ENCODE peak calls at places on chromosomes 2 and 18, in nine cellular contexts. One of them, this sample, is unnamed.

GRCh38 chr2:45009303-45009927 is at the start of gene SIX2:
- DNase-seq in substantia nigra: no peak
- DNase-seq in COLO829: peak
- DNase-seq in skeletal muscle cell: peak
- DNase-seq in activated naive CD4-positive, alpha-beta T cell: no peak
- DNase-seq in activated T-helper 1 cell treated with anti-CD3 and anti-CD28 coated beads, Interleukin-12 subunit alpha, Interleukin-12 subunit beta, Interleukin-2, Interleukin-4 antibody, amounts not matched to agents 30 ng/mL and 10 ng/mL and 1 ng/mL, durations not matched to agents 14 hours and 24 hours and 36 hours: no peak
- DNase-seq in GM13977: peak
- DNase-seq in nephron progenitor cell: peak
- DNase-seq in GM03348: peak
- DNase-seq in this sample: peak

GRCh38 chr2:137525644-137526190 is 438.6 kb upstream of the HNMT start:
- DNase-seq in GM03348: no peak
- DNase-seq in nephron progenitor cell: no peak
- DNase-seq in GM13977: no peak
- DNase-seq in substantia nigra: no peak
- DNase-seq in activated T-helper 1 cell treated with anti-CD3 and anti-CD28 coated beads, Interleukin-12 subunit alpha, Interleukin-12 subunit beta, Interleukin-2, Interleukin-4 antibody, amounts not matched to agents 30 ng/mL and 10 ng/mL and 1 ng/mL, durations not matched to agents 14 hours and 24 hours and 36 hours: no peak
- DNase-seq in skeletal muscle cell: no peak
- DNase-seq in activated naive CD4-positive, alpha-beta T cell: no peak
- DNase-seq in COLO829: no peak
- DNase-seq in this sample: no peak

GRCh38 chr2:217258170-217258569 is 398.3 kb upstream of the TNP1 start:
- DNase-seq in substantia nigra: no peak
- DNase-seq in activated T-helper 1 cell treated with anti-CD3 and anti-CD28 coated beads, Interleukin-12 subunit alpha, Interleukin-12 subunit beta, Interleukin-2, Interleukin-4 antibody, amounts not matched to agents 30 ng/mL and 10 ng/mL and 1 ng/mL, durations not matched to agents 14 hours and 24 hours and 36 hours: no peak
- DNase-seq in nephron progenitor cell: no peak
- DNase-seq in COLO829: no peak
- DNase-seq in GM03348: no peak
- DNase-seq in skeletal muscle cell: no peak
- DNase-seq in GM13977: no peak
- DNase-seq in activated naive CD4-positive, alpha-beta T cell: no peak
- DNase-seq in this sample: no peak

GRCh38 chr2:55014962-55015939 is 35.0 kb downstream of the RTN4 start:
- DNase-seq in skeletal muscle cell: peak
- DNase-seq in nephron progenitor cell: peak
- DNase-seq in activated T-helper 1 cell treated with anti-CD3 and anti-CD28 coated beads, Interleukin-12 subunit alpha, Interleukin-12 subunit beta, Interleukin-2, Interleukin-4 antibody, amounts not matched to agents 30 ng/mL and 10 ng/mL and 1 ng/mL, durations not matched to agents 14 hours and 24 hours and 36 hours: no peak
- DNase-seq in GM13977: peak
- DNase-seq in COLO829: peak
- DNase-seq in activated naive CD4-positive, alpha-beta T cell: peak
- DNase-seq in GM03348: peak
- DNase-seq in substantia nigra: peak
- DNase-seq in this sample: peak

GRCh38 chr2:12842917-12843316 is 126.2 kb downstream of the TRIB2 start:
- DNase-seq in substantia nigra: no peak
- DNase-seq in nephron progenitor cell: no peak
- DNase-seq in GM13977: no peak
- DNase-seq in COLO829: no peak
- DNase-seq in GM03348: no peak
- DNase-seq in activated naive CD4-positive, alpha-beta T cell: no peak
- DNase-seq in skeletal muscle cell: no peak
- DNase-seq in activated T-helper 1 cell treated with anti-CD3 and anti-CD28 coated beads, Interleukin-12 subunit alpha, Interleukin-12 subunit beta, Interleukin-2, Interleukin-4 antibody, amounts not matched to agents 30 ng/mL and 10 ng/mL and 1 ng/mL, durations not matched to agents 14 hours and 24 hours and 36 hours: no peak
- DNase-seq in this sample: no peak

GRCh38 chr2:170887496-170888265 is 41.4 kb upstream of the GORASP2 start:
- DNase-seq in activated T-helper 1 cell treated with anti-CD3 and anti-CD28 coated beads, Interleukin-12 subunit alpha, Interleukin-12 subunit beta, Interleukin-2, Interleukin-4 antibody, amounts not matched to agents 30 ng/mL and 10 ng/mL and 1 ng/mL, durations not matched to agents 14 hours and 24 hours and 36 hours: no peak
- DNase-seq in COLO829: peak
- DNase-seq in skeletal muscle cell: no peak
- DNase-seq in activated naive CD4-positive, alpha-beta T cell: no peak
- DNase-seq in GM13977: no peak
- DNase-seq in substantia nigra: no peak
- DNase-seq in nephron progenitor cell: no peak
- DNase-seq in GM03348: no peak
- DNase-seq in this sample: no peak

GRCh38 chr2:126860395-126860794 is 38.3 kb upstream of the TEX51 start:
- DNase-seq in GM13977: no peak
- DNase-seq in GM03348: no peak
- DNase-seq in nephron progenitor cell: no peak
- DNase-seq in substantia nigra: no peak
- DNase-seq in skeletal muscle cell: no peak
- DNase-seq in COLO829: no peak
- DNase-seq in activated T-helper 1 cell treated with anti-CD3 and anti-CD28 coated beads, Interleukin-12 subunit alpha, Interleukin-12 subunit beta, Interleukin-2, Interleukin-4 antibody, amounts not matched to agents 30 ng/mL and 10 ng/mL and 1 ng/mL, durations not matched to agents 14 hours and 24 hours and 36 hours: no peak
- DNase-seq in activated naive CD4-positive, alpha-beta T cell: no peak
- DNase-seq in this sample: no peak

GRCh38 chr2:234495801-234496441 is 960 bp downstream of the ARL4C start:
- DNase-seq in nephron progenitor cell: peak
- DNase-seq in COLO829: no peak
- DNase-seq in skeletal muscle cell: no peak
- DNase-seq in substantia nigra: no peak
- DNase-seq in activated naive CD4-positive, alpha-beta T cell: peak
- DNase-seq in GM13977: no peak
- DNase-seq in activated T-helper 1 cell treated with anti-CD3 and anti-CD28 coated beads, Interleukin-12 subunit alpha, Interleukin-12 subunit beta, Interleukin-2, Interleukin-4 antibody, amounts not matched to agents 30 ng/mL and 10 ng/mL and 1 ng/mL, durations not matched to agents 14 hours and 24 hours and 36 hours: peak
- DNase-seq in GM03348: peak
- DNase-seq in this sample: peak

GRCh38 chr18:34976899-34977786 is 64.1 kb upstream of the MAPRE2 start:
- DNase-seq in activated naive CD4-positive, alpha-beta T cell: peak
- DNase-seq in COLO829: no peak
- DNase-seq in activated T-helper 1 cell treated with anti-CD3 and anti-CD28 coated beads, Interleukin-12 subunit alpha, Interleukin-12 subunit beta, Interleukin-2, Interleukin-4 antibody, amounts not matched to agents 30 ng/mL and 10 ng/mL and 1 ng/mL, durations not matched to agents 14 hours and 24 hours and 36 hours: peak
- DNase-seq in substantia nigra: peak
- DNase-seq in GM03348: peak
- DNase-seq in skeletal muscle cell: no peak
- DNase-seq in nephron progenitor cell: peak
- DNase-seq in GM13977: peak
- DNase-seq in this sample: peak

GRCh38 chr2:201810592-201810991 is 4.3 kb downstream of the CDK15 start:
- DNase-seq in activated naive CD4-positive, alpha-beta T cell: no peak
- DNase-seq in GM13977: no peak
- DNase-seq in GM03348: no peak
- DNase-seq in skeletal muscle cell: no peak
- DNase-seq in nephron progenitor cell: no peak
- DNase-seq in COLO829: no peak
- DNase-seq in activated T-helper 1 cell treated with anti-CD3 and anti-CD28 coated beads, Interleukin-12 subunit alpha, Interleukin-12 subunit beta, Interleukin-2, Interleukin-4 antibody, amounts not matched to agents 30 ng/mL and 10 ng/mL and 1 ng/mL, durations not matched to agents 14 hours and 24 hours and 36 hours: no peak
- DNase-seq in substantia nigra: no peak
- DNase-seq in this sample: no peak

GRCh38 chr2:12397861-12398260 is 318.9 kb upstream of the TRIB2 start:
- DNase-seq in COLO829: peak
- DNase-seq in activated naive CD4-positive, alpha-beta T cell: no peak
- DNase-seq in GM13977: no peak
- DNase-seq in GM03348: peak
- DNase-seq in skeletal muscle cell: no peak
- DNase-seq in substantia nigra: no peak
- DNase-seq in nephron progenitor cell: no peak
- DNase-seq in activated T-helper 1 cell treated with anti-CD3 and anti-CD28 coated beads, Interleukin-12 subunit alpha, Interleukin-12 subunit beta, Interleukin-2, Interleukin-4 antibody, amounts not matched to agents 30 ng/mL and 10 ng/mL and 1 ng/mL, durations not matched to agents 14 hours and 24 hours and 36 hours: no peak
- DNase-seq in this sample: no peak

GRCh38 chr2:96698221-96698861 is 41.5 kb downstream of the LMAN2L start:
- DNase-seq in skeletal muscle cell: no peak
- DNase-seq in COLO829: no peak
- DNase-seq in substantia nigra: no peak
- DNase-seq in GM13977: no peak
- DNase-seq in activated naive CD4-positive, alpha-beta T cell: no peak
- DNase-seq in GM03348: no peak
- DNase-seq in nephron progenitor cell: no peak
- DNase-seq in activated T-helper 1 cell treated with anti-CD3 and anti-CD28 coated beads, Interleukin-12 subunit alpha, Interleukin-12 subunit beta, Interleukin-2, Interleukin-4 antibody, amounts not matched to agents 30 ng/mL and 10 ng/mL and 1 ng/mL, durations not matched to agents 14 hours and 24 hours and 36 hours: no peak
- DNase-seq in this sample: no peak

GRCh38 chr18:7902399-7902839 is 335.3 kb downstream of the PTPRM start:
- DNase-seq in GM13977: no peak
- DNase-seq in nephron progenitor cell: no peak
- DNase-seq in skeletal muscle cell: no peak
- DNase-seq in activated T-helper 1 cell treated with anti-CD3 and anti-CD28 coated beads, Interleukin-12 subunit alpha, Interleukin-12 subunit beta, Interleukin-2, Interleukin-4 antibody, amounts not matched to agents 30 ng/mL and 10 ng/mL and 1 ng/mL, durations not matched to agents 14 hours and 24 hours and 36 hours: no peak
- DNase-seq in substantia nigra: no peak
- DNase-seq in activated naive CD4-positive, alpha-beta T cell: no peak
- DNase-seq in COLO829: no peak
- DNase-seq in GM03348: no peak
- DNase-seq in this sample: peak

GRCh38 chr2:16619576-16620245 is 45.9 kb downstream of the CYRIA start:
- DNase-seq in substantia nigra: no peak
- DNase-seq in activated T-helper 1 cell treated with anti-CD3 and anti-CD28 coated beads, Interleukin-12 subunit alpha, Interleukin-12 subunit beta, Interleukin-2, Interleukin-4 antibody, amounts not matched to agents 30 ng/mL and 10 ng/mL and 1 ng/mL, durations not matched to agents 14 hours and 24 hours and 36 hours: no peak
- DNase-seq in COLO829: no peak
- DNase-seq in nephron progenitor cell: no peak
- DNase-seq in activated naive CD4-positive, alpha-beta T cell: no peak
- DNase-seq in GM13977: no peak
- DNase-seq in skeletal muscle cell: no peak
- DNase-seq in GM03348: no peak
- DNase-seq in this sample: no peak

GRCh38 chr2:10326151-10326616 is 23.5 kb downstream of the HPCAL1 start:
- DNase-seq in substantia nigra: no peak
- DNase-seq in activated naive CD4-positive, alpha-beta T cell: no peak
- DNase-seq in COLO829: no peak
- DNase-seq in skeletal muscle cell: no peak
- DNase-seq in GM13977: no peak
- DNase-seq in activated T-helper 1 cell treated with anti-CD3 and anti-CD28 coated beads, Interleukin-12 subunit alpha, Interleukin-12 subunit beta, Interleukin-2, Interleukin-4 antibody, amounts not matched to agents 30 ng/mL and 10 ng/mL and 1 ng/mL, durations not matched to agents 14 hours and 24 hours and 36 hours: no peak
- DNase-seq in nephron progenitor cell: no peak
- DNase-seq in GM03348: no peak
- DNase-seq in this sample: no peak

GRCh38 chr2:166773268-166773949 is 114.9 kb upstream of the XIRP2 start:
- DNase-seq in activated T-helper 1 cell treated with anti-CD3 and anti-CD28 coated beads, Interleukin-12 subunit alpha, Interleukin-12 subunit beta, Interleukin-2, Interleukin-4 antibody, amounts not matched to agents 30 ng/mL and 10 ng/mL and 1 ng/mL, durations not matched to agents 14 hours and 24 hours and 36 hours: no peak
- DNase-seq in skeletal muscle cell: no peak
- DNase-seq in substantia nigra: no peak
- DNase-seq in activated naive CD4-positive, alpha-beta T cell: no peak
- DNase-seq in nephron progenitor cell: no peak
- DNase-seq in GM13977: no peak
- DNase-seq in GM03348: no peak
- DNase-seq in COLO829: no peak
- DNase-seq in this sample: no peak

This sample was measured in IMR-90.